ENCODE peak calls at places on chromosomes 13 and 19, in nine cellular contexts. One of them, this sample, is unnamed. For H3K27me3, the result is how much of the 10 kb centered on the place peaks cover.

GRCh38 chr19:53172892-53173291 is 14.0 kb upstream of the ZNF347 start:
- DNase-seq in AG04450: no peak
- DNase-seq in tibial artery: no peak
- DNase-seq in BE2C: no peak
- DNase-seq in transverse colon: no peak
- DNase-seq in cardiac muscle cell: peak
- DNase-seq in esophagus squamous epithelium: no peak
- DNase-seq in CD8-positive, alpha-beta memory T cell: no peak
- DNase-seq in thoracic aorta: no peak
- DNase-seq in this sample: no peak

GRCh38 chr19:40464059-40465024 is 1.2 kb downstream of the BLVRB start:
- DNase-seq in AG04450: peak
- DNase-seq in tibial artery: peak
- DNase-seq in BE2C: peak
- DNase-seq in transverse colon: peak
- DNase-seq in cardiac muscle cell: peak
- DNase-seq in esophagus squamous epithelium: no peak
- DNase-seq in CD8-positive, alpha-beta memory T cell: peak
- DNase-seq in thoracic aorta: peak
- DNase-seq in this sample: peak

GRCh38 chr19:20167020-20167644 is at the start of gene ZNF486:
- DNase-seq in AG04450: peak
- DNase-seq in tibial artery: peak
- DNase-seq in BE2C: peak
- DNase-seq in transverse colon: peak
- DNase-seq in cardiac muscle cell: peak
- DNase-seq in esophagus squamous epithelium: peak
- DNase-seq in CD8-positive, alpha-beta memory T cell: peak
- DNase-seq in thoracic aorta: peak
- DNase-seq in this sample: peak

GRCh38 chr13:97335488-97336134 is 98.4 kb upstream of the RAP2A start:
- DNase-seq in AG04450: no peak
- DNase-seq in tibial artery: no peak
- DNase-seq in BE2C: no peak
- DNase-seq in transverse colon: no peak
- DNase-seq in cardiac muscle cell: no peak
- DNase-seq in esophagus squamous epithelium: no peak
- DNase-seq in CD8-positive, alpha-beta memory T cell: no peak
- DNase-seq in thoracic aorta: no peak
- DNase-seq in this sample: no peak

GRCh38 chr13:97880298-97880675 is 73.2 kb upstream of the IPO5 start:
- DNase-seq in AG04450: no peak
- DNase-seq in tibial artery: no peak
- DNase-seq in BE2C: no peak
- DNase-seq in transverse colon: no peak
- DNase-seq in cardiac muscle cell: no peak
- DNase-seq in esophagus squamous epithelium: no peak
- DNase-seq in CD8-positive, alpha-beta memory T cell: no peak
- DNase-seq in thoracic aorta: no peak
- DNase-seq in this sample: no peak

GRCh38 chr19:15225797-15226196 is 6.5 kb downstream of the EPHX3 start:
- DNase-seq in AG04450: no peak
- DNase-seq in tibial artery: no peak
- DNase-seq in BE2C: no peak
- DNase-seq in transverse colon: no peak
- DNase-seq in cardiac muscle cell: no peak
- DNase-seq in esophagus squamous epithelium: no peak
- DNase-seq in CD8-positive, alpha-beta memory T cell: no peak
- DNase-seq in thoracic aorta: no peak
- DNase-seq in this sample: no peak

GRCh38 chr19:51333836-51334460 is 8.0 kb downstream of the VSIG10L start:
- DNase-seq in AG04450: no peak
- DNase-seq in tibial artery: no peak
- DNase-seq in BE2C: peak
- DNase-seq in transverse colon: no peak
- DNase-seq in cardiac muscle cell: no peak
- DNase-seq in esophagus squamous epithelium: no peak
- DNase-seq in CD8-positive, alpha-beta memory T cell: no peak
- DNase-seq in thoracic aorta: no peak
- DNase-seq in this sample: no peak

GRCh38 chr19:1469200-1469935 is 9.6 kb downstream of the C19orf25 start:
- DNase-seq in AG04450: no peak
- DNase-seq in tibial artery: no peak
- DNase-seq in BE2C: no peak
- DNase-seq in transverse colon: no peak
- DNase-seq in cardiac muscle cell: no peak
- DNase-seq in esophagus squamous epithelium: no peak
- DNase-seq in CD8-positive, alpha-beta memory T cell: no peak
- DNase-seq in thoracic aorta: no peak
- DNase-seq in this sample: no peak

GRCh38 chr13:113863511-113864302 is at the start of gene GAS6:
- DNase-seq in AG04450: no peak
- DNase-seq in tibial artery: peak
- DNase-seq in BE2C: peak
- DNase-seq in transverse colon: peak
- DNase-seq in cardiac muscle cell: peak
- DNase-seq in esophagus squamous epithelium: no peak
- DNase-seq in CD8-positive, alpha-beta memory T cell: no peak
- DNase-seq in thoracic aorta: no peak
- DNase-seq in this sample: peak

GRCh38 chr19:46746281-46746965 is at the start of gene STRN4:
- DNase-seq in AG04450: no peak
- DNase-seq in tibial artery: no peak
- DNase-seq in BE2C: peak
- DNase-seq in transverse colon: peak
- DNase-seq in cardiac muscle cell: peak
- DNase-seq in esophagus squamous epithelium: no peak
- DNase-seq in CD8-positive, alpha-beta memory T cell: peak
- DNase-seq in thoracic aorta: no peak
- DNase-seq in this sample: peak

DNA sequence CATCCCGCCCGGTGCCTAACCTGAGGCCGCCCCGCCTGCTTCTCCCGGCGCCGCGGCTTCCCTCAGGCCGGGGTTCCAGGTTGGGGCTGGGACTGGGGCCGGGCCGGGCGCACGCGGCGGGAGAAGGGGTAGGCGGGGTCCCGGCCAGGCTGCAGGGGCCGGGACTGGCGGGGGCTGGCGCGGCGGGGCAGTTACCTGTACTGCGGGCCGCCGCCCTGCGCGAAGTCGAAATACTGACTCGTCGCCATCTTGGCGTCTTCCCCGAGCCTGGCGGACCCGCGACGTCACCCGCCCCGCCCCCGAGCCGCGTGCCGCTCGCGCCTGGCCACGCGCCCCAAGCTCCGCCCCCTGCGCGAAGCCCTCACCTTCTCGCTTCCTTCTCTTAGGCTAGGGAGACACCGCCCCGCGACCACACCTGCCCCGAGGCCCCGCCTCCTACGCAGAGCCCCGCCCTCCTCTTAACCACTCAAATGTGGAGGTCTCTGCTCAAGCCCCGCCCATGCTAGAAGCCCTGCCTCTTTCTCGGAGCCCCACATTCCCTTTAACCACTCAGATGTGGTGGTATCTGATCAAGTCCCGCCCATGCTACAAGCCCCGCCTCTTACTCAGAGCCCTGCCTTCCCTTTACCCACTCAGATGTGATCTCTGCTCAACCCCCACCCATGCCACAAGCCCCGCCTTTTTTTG is at the start of gene ZFR2:
- DNase-seq in AG04450: no peak
- DNase-seq in tibial artery: no peak
- DNase-seq in BE2C: peak
- DNase-seq in transverse colon: no peak
- DNase-seq in cardiac muscle cell: no peak
- DNase-seq in esophagus squamous epithelium: no peak
- DNase-seq in CD8-positive, alpha-beta memory T cell: peak
- DNase-seq in thoracic aorta: no peak
- DNase-seq in this sample: peak
- H3K27me3 ChIP-seq in AG04450: under half
- H3K27me3 ChIP-seq in tibial artery: half or more
- H3K27me3 ChIP-seq in BE2C: under half
- H3K27me3 ChIP-seq in transverse colon: half or more
- H3K27me3 ChIP-seq in cardiac muscle cell: under half
- H3K27me3 ChIP-seq in esophagus squamous epithelium: under half
- H3K27me3 ChIP-seq in CD8-positive, alpha-beta memory T cell: under half
- H3K27me3 ChIP-seq in thoracic aorta: under half
- H3K27me3 ChIP-seq in this sample: under half

GRCh38 chr19:54704928-54705327 is 19.3 kb upstream of the KIR3DL3 start:
- DNase-seq in AG04450: no peak
- DNase-seq in tibial artery: no peak
- DNase-seq in BE2C: no peak
- DNase-seq in transverse colon: no peak
- DNase-seq in cardiac muscle cell: no peak
- DNase-seq in esophagus squamous epithelium: no peak
- DNase-seq in CD8-positive, alpha-beta memory T cell: no peak
- DNase-seq in thoracic aorta: no peak
- DNase-seq in this sample: no peak
- H3K4me3 ChIP-seq in AG04450: no peak
- H3K4me3 ChIP-seq in tibial artery: no peak
- H3K4me3 ChIP-seq in BE2C: no peak
- H3K4me3 ChIP-seq in transverse colon: no peak
- H3K4me3 ChIP-seq in cardiac muscle cell: no peak
- H3K4me3 ChIP-seq in esophagus squamous epithelium: no peak
- H3K4me3 ChIP-seq in CD8-positive, alpha-beta memory T cell: no peak
- H3K4me3 ChIP-seq in thoracic aorta: no peak
- H3K4me3 ChIP-seq in this sample: no peak

GRCh38 chr13:59203855-59204254 is 959.9 kb downstream of the DIAPH3 start:
- DNase-seq in AG04450: no peak
- DNase-seq in tibial artery: no peak
- DNase-seq in BE2C: no peak
- DNase-seq in transverse colon: no peak
- DNase-seq in cardiac muscle cell: peak
- DNase-seq in esophagus squamous epithelium: no peak
- DNase-seq in CD8-positive, alpha-beta memory T cell: no peak
- DNase-seq in thoracic aorta: no peak
- DNase-seq in this sample: no peak
- H3K27me3 ChIP-seq in AG04450: under half
- H3K27me3 ChIP-seq in tibial artery: under half
- H3K27me3 ChIP-seq in BE2C: under half
- H3K27me3 ChIP-seq in transverse colon: under half
- H3K27me3 ChIP-seq in cardiac muscle cell: under half
- H3K27me3 ChIP-seq in esophagus squamous epithelium: under half
- H3K27me3 ChIP-seq in CD8-positive, alpha-beta memory T cell: under half
- H3K27me3 ChIP-seq in thoracic aorta: under half
- H3K27me3 ChIP-seq in this sample: under half

GRCh38 chr19:13742756-13743155 is 21.6 kb upstream of the MRI1 start:
- DNase-seq in AG04450: no peak
- DNase-seq in tibial artery: no peak
- DNase-seq in BE2C: no peak
- DNase-seq in transverse colon: no peak
- DNase-seq in cardiac muscle cell: no peak
- DNase-seq in esophagus squamous epithelium: no peak
- DNase-seq in CD8-positive, alpha-beta memory T cell: no peak
- DNase-seq in thoracic aorta: no peak
- DNase-seq in this sample: no peak

GRCh38 chr19:13744179-13744578 is 20.1 kb upstream of the MRI1 start:
- DNase-seq in AG04450: no peak
- DNase-seq in tibial artery: no peak
- DNase-seq in BE2C: no peak
- DNase-seq in transverse colon: no peak
- DNase-seq in cardiac muscle cell: no peak
- DNase-seq in esophagus squamous epithelium: no peak
- DNase-seq in CD8-positive, alpha-beta memory T cell: no peak
- DNase-seq in thoracic aorta: no peak
- DNase-seq in this sample: no peak

GRCh38 chr19:13748169-13748884 is 16.0 kb upstream of the MRI1 start:
- DNase-seq in AG04450: no peak
- DNase-seq in tibial artery: no peak
- DNase-seq in BE2C: no peak
- DNase-seq in transverse colon: peak
- DNase-seq in cardiac muscle cell: peak
- DNase-seq in esophagus squamous epithelium: no peak
- DNase-seq in CD8-positive, alpha-beta memory T cell: no peak
- DNase-seq in thoracic aorta: no peak
- DNase-seq in this sample: no peak

GRCh38 chr19:13751436-13751835 is 12.9 kb upstream of the MRI1 start:
- DNase-seq in AG04450: no peak
- DNase-seq in tibial artery: no peak
- DNase-seq in BE2C: no peak
- DNase-seq in transverse colon: no peak
- DNase-seq in cardiac muscle cell: no peak
- DNase-seq in esophagus squamous epithelium: no peak
- DNase-seq in CD8-positive, alpha-beta memory T cell: no peak
- DNase-seq in thoracic aorta: no peak
- DNase-seq in this sample: no peak

GRCh38 chr19:13747098-13747453 is 17.2 kb upstream of the MRI1 start:
- DNase-seq in AG04450: no peak
- DNase-seq in tibial artery: no peak
- DNase-seq in BE2C: no peak
- DNase-seq in transverse colon: no peak
- DNase-seq in cardiac muscle cell: no peak
- DNase-seq in esophagus squamous epithelium: no peak
- DNase-seq in CD8-positive, alpha-beta memory T cell: no peak
- DNase-seq in thoracic aorta: no peak
- DNase-seq in this sample: no peak
- H3K4me3 ChIP-seq in AG04450: peak
- H3K4me3 ChIP-seq in tibial artery: peak
- H3K4me3 ChIP-seq in BE2C: peak
- H3K4me3 ChIP-seq in transverse colon: peak
- H3K4me3 ChIP-seq in cardiac muscle cell: peak
- H3K4me3 ChIP-seq in esophagus squamous epithelium: peak
- H3K4me3 ChIP-seq in CD8-positive, alpha-beta memory T cell: peak
- H3K4me3 ChIP-seq in thoracic aorta: peak
- H3K4me3 ChIP-seq in this sample: peak

GRCh38 chr19:35852029-35852780 is at the start of gene NPHS1:
- DNase-seq in AG04450: no peak
- DNase-seq in tibial artery: no peak
- DNase-seq in BE2C: no peak
- DNase-seq in transverse colon: no peak
- DNase-seq in cardiac muscle cell: no peak
- DNase-seq in esophagus squamous epithelium: no peak
- DNase-seq in CD8-positive, alpha-beta memory T cell: no peak
- DNase-seq in thoracic aorta: no peak
- DNase-seq in this sample: peak
- H3K27me3 ChIP-seq in AG04450: half or more
- H3K27me3 ChIP-seq in tibial artery: half or more
- H3K27me3 ChIP-seq in BE2C: under half
- H3K27me3 ChIP-seq in transverse colon: half or more
- H3K27me3 ChIP-seq in cardiac muscle cell: under half
- H3K27me3 ChIP-seq in esophagus squamous epithelium: under half
- H3K27me3 ChIP-seq in CD8-positive, alpha-beta memory T cell: under half
- H3K27me3 ChIP-seq in thoracic aorta: under half
- H3K27me3 ChIP-seq in this sample: under half

DNA sequence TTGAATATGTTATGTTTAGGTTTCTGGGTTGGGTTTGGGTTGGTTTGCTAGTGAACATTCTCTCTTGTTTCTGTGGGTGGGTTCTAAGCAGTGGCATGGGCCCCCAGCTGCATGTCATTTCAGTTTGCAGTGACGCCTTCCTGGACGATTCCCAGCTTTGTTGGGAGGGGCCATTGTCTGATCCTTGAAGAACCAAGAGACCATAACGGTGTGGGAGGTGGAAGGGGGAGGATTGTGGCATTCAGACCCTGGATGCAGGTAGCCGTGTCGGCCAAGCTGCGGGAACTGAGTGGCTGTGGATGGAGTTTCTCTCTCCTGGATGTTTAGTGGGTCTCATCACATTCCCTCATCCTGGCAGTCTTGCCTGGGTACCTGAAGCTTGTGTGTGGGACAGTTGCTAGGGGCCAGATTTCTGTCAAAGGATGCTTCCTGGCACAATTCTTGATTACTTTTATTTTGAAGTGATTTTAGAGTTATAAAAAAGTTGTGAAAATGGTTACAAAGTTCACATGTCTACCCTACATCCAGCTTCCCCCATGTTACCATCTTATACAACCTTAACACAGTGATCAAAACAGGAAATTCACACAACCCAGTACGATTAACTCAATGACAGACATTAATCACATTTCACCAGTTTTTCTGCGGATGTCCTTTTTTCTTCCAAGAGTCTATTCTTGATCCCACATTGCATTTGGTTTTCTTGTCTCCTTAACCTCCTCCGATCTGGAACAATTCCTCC is 123.8 kb downstream of the SIPA1L3 start:
- DNase-seq in AG04450: no peak
- DNase-seq in tibial artery: no peak
- DNase-seq in BE2C: no peak
- DNase-seq in transverse colon: no peak
- DNase-seq in cardiac muscle cell: no peak
- DNase-seq in esophagus squamous epithelium: no peak
- DNase-seq in CD8-positive, alpha-beta memory T cell: no peak
- DNase-seq in thoracic aorta: no peak
- DNase-seq in this sample: no peak
- H3K4me3 ChIP-seq in AG04450: no peak
- H3K4me3 ChIP-seq in tibial artery: no peak
- H3K4me3 ChIP-seq in BE2C: no peak
- H3K4me3 ChIP-seq in transverse colon: no peak
- H3K4me3 ChIP-seq in cardiac muscle cell: no peak
- H3K4me3 ChIP-seq in esophagus squamous epithelium: no peak
- H3K4me3 ChIP-seq in CD8-positive, alpha-beta memory T cell: no peak
- H3K4me3 ChIP-seq in thoracic aorta: no peak
- H3K4me3 ChIP-seq in this sample: no peak